ENCODE peak calls at places on chromosomes 16 and 17, in seven cellular contexts. U is NCI-H187; G is progenitor cell of endocrine pancreas; T is dorsolateral prefrontal cortex; M is CD4-positive, CD25-positive, alpha-beta regulatory T cell; C is hypothalamus; Y is stimulated activated CD8-positive, alpha-beta memory T cell treated with anti-CD3 and anti-CD28 coated beads, Interleukin-7, amount 100 ng/mL, for 1 hour. F is an unnamed sample.

GRCh38 chr16:74601131-74601871 is 5.6 kb downstream of the GLG1 start:
- DNase-seq in U (no peak), G (no peak), T (no peak), M (peak; percentile 66), C (no peak), Y (peak; percentile 11), F (no peak)

GRCh38 chr17:60679287-60679686 is 1.6 kb downstream of the BCAS3 start:
- DNase-seq in U (no peak), G (no peak), T (no peak), M (no peak), C (no peak), Y (no peak), F (no peak)

GRCh38 chr17:41754066-41754465 is 19.6 kb upstream of the HAP1 start:
- DNase-seq in U (no peak), G (no peak), T (no peak), M (no peak), C (no peak), Y (no peak), F (no peak)

GRCh38 chr16:20949660-20950059 is 49.1 kb downstream of the LYRM1 start:
- DNase-seq in U (no peak), G (no peak), T (no peak), M (no peak), C (no peak), Y (no peak), F (no peak)

GRCh38 chr17:27609606-27610303 is 21.2 kb upstream of the LGALS9 start:
- DNase-seq in U (no peak), G (no peak), T (peak; percentile 41), M (no peak), C (peak; percentile 14), Y (no peak), F (peak; percentile 42)

GRCh38 chr17:41360291-41360995 is 9.2 kb downstream of the KRT33B start:
- DNase-seq in U (no peak), G (no peak), T (no peak), M (no peak), C (no peak), Y (no peak), F (peak; percentile 81)

GRCh38 chr16:89655062-89655643 is 2.4 kb downstream of the CHMP1A start:
- DNase-seq in U (no peak), G (no peak), T (no peak), M (no peak), C (no peak), Y (no peak), F (no peak)

GRCh38 chr16:55499951-55500350 is 8.9 kb upstream of the LPCAT2 start:
- DNase-seq in U (no peak), G (no peak), T (no peak), M (no peak), C (peak; percentile 15), Y (no peak), F (peak; percentile 89)

GRCh38 chr16:89615596-89616090 is 2.2 kb downstream of the DPEP1 start:
- DNase-seq in U (no peak), G (peak; percentile 51), T (no peak), M (no peak), C (no peak), Y (no peak), F (no peak)

GRCh38 chr17:182164-182751 is 808 bp upstream of the DOC2B start:
- DNase-seq in U (no peak), G (no peak), T (no peak), M (no peak), C (no peak), Y (no peak), F (no peak)

GRCh38 chr17:76007131-76007849 is 6.6 kb downstream of the CDK3 start:
- DNase-seq in U (no peak), G (no peak), T (no peak), M (no peak), C (no peak), Y (no peak), F (no peak)

GRCh38 chr17:15341385-15341849 is at the start of gene TEKT3:
- DNase-seq in U (no peak), G (peak; percentile 83), T (peak; percentile 70), M (no peak), C (peak; percentile 74), Y (no peak), F (peak; percentile 66)

GRCh38 chr16:23706439-23706838 is 6.6 kb downstream of the ERN2 start:
- DNase-seq in U (no peak), G (no peak), T (no peak), M (no peak), C (no peak), Y (no peak), F (no peak)

GRCh38 chr17:34619687-34620217 is 40.4 kb downstream of the TMEM132E start:
- DNase-seq in U (no peak), G (no peak), T (no peak), M (no peak), C (no peak), Y (no peak), F (no peak)

GRCh38 chr16:30494028-30494427 is 21.5 kb downstream of the ITGAL start:
- DNase-seq in U (no peak), G (no peak), T (no peak), M (no peak), C (no peak), Y (no peak), F (no peak)

GRCh38 chr17:82983510-82984248 is 95.7 kb upstream of the METRNL start:
- DNase-seq in U (no peak), G (no peak), T (no peak), M (no peak), C (no peak), Y (no peak), F (no peak)

GRCh38 chr17:80474933-80475915 is 1.2 kb downstream of the NPTX1 start:
- DNase-seq in U (no peak), G (no peak), T (no peak), M (no peak), C (no peak), Y (no peak), F (no peak)

GRCh38 chr17:1604831-1605528 is 23.7 kb downstream of the SLC43A2 start:
- DNase-seq in U (no peak), G (no peak), T (no peak), M (no peak), C (no peak), Y (no peak), F (no peak)

GRCh38 chr17:28748852-28749515 is 5.2 kb downstream of the TRAF4 start:
- DNase-seq in U (no peak), G (no peak), T (no peak), M (no peak), C (no peak), Y (no peak), F (no peak)